ENCODE peak calls at places on chromosomes 12 and 14, in six cellular contexts. Q is left ventricle myocardium inferior; W is esophagus muscularis mucosa; B is HepG2; F is CD8-positive, alpha-beta T cell; T is neural progenitor cell. O is an unnamed sample. For H3K9me3, the result is how much of the 10 kb centered on the place peaks cover.

GRCh38 chr14:24556756-24557155 is 19.3 kb downstream of the CTSG start:
- DNase-seq in Q (no peak), W (no peak), B (no peak), F (no peak), T (no peak), O (no peak)

GRCh38 chr12:128091931-128092330 is 175.0 kb upstream of the TMEM132C start:
- DNase-seq in Q (no peak), W (no peak), B (no peak), F (no peak), T (no peak), O (no peak)

GRCh38 chr14:75439989-75440388 is 12.2 kb downstream of the JDP2 start:
- DNase-seq in Q (no peak), W (no peak), B (no peak), F (no peak), T (no peak), O (no peak)

GRCh38 chr12:62605972-62606371 is 139.3 kb downstream of the MON2 start:
- DNase-seq in Q (no peak), W (no peak), B (no peak), F (no peak), T (peak), O (no peak)

GRCh38 chr14:104113631-104114420 is 24.6 kb upstream of the KIF26A start:
- DNase-seq in Q (peak), W (no peak), B (no peak), F (no peak), T (no peak), O (no peak)

GRCh38 chr14:69342928-69343525 is 55.1 kb downstream of the ERH start:
- DNase-seq in Q (no peak), W (no peak), B (no peak), F (no peak), T (no peak), O (no peak)

GRCh38 chr14:21714318-21714929 is 40.8 kb upstream of the OR4E1 start:
- DNase-seq in Q (no peak), W (no peak), B (no peak), F (no peak), T (no peak), O (no peak)

GRCh38 chr12:108722992-108723766 is 8.1 kb downstream of the CORO1C start:
- DNase-seq in Q (no peak), W (no peak), B (no peak), F (no peak), T (no peak), O (no peak)

GRCh38 chr14:44812672-44813071 is 149.1 kb downstream of the KLHL28 start:
- DNase-seq in Q (no peak), W (no peak), B (no peak), F (no peak), T (no peak), O (no peak)

GRCh38 chr14:68619805-68620574 is 172.9 kb downstream of the ZFP36L1 start:
- DNase-seq in Q (peak), W (no peak), B (peak), F (no peak), T (no peak), O (no peak)

GRCh38 chr14:77040309-77040994 is 11.9 kb upstream of the IRF2BPL start:
- DNase-seq in Q (peak), W (peak), B (peak), F (peak), T (peak), O (peak)

GRCh38 chr14:34211732-34212131 is 250.3 kb downstream of the SPTSSA start:
- DNase-seq in Q (no peak), W (no peak), B (no peak), F (no peak), T (no peak), O (no peak)

GRCh38 chr12:104598342-104599271 is 141.9 kb downstream of the CHST11 start:
- DNase-seq in Q (peak), W (no peak), B (no peak), F (no peak), T (no peak), O (no peak)

GRCh38 chr12:32548691-32549412 is 130.2 kb upstream of the DNM1L start:
- DNase-seq in Q (no peak), W (no peak), B (no peak), F (no peak), T (no peak), O (peak)

GRCh38 chr12:29796823-29797263 is 13.1 kb upstream of the TMTC1 start:
- DNase-seq in Q (no peak), W (no peak), B (no peak), F (no peak), T (peak), O (no peak)

GRCh38 chr14:99239661-99240092 is 32.3 kb downstream of the BCL11B start:
- DNase-seq in Q (no peak), W (no peak), B (no peak), F (no peak), T (no peak), O (no peak)

GRCh38 chr14:101230851-101231550 is 327.5 kb upstream of the RTL1 start:
- DNase-seq in Q (no peak), W (no peak), B (no peak), F (no peak), T (no peak), O (no peak)

GRCh38 chr14:103732868-103733626 is 17.4 kb downstream of the ZFYVE21 start:
- DNase-seq in Q (no peak), W (no peak), B (no peak), F (no peak), T (no peak), O (no peak)

GRCh38 chr12:13033266-13033875 is 10.8 kb upstream of the FAM234B start:
- DNase-seq in Q (no peak), W (no peak), B (no peak), F (no peak), T (no peak), O (no peak)

GRCh38 chr12:13027032-13027431 is 17.1 kb upstream of the FAM234B start:
- DNase-seq in Q (no peak), W (no peak), B (no peak), F (no peak), T (no peak), O (no peak)

GRCh38 chr12:13027508-13027907 is 16.7 kb upstream of the FAM234B start:
- DNase-seq in Q (no peak), W (no peak), B (no peak), F (no peak), T (no peak), O (no peak)

GRCh38 chr12:13032164-13032563 is 12.0 kb upstream of the FAM234B start:
- DNase-seq in Q (no peak), W (no peak), B (no peak), F (no peak), T (no peak), O (no peak)

DNA sequence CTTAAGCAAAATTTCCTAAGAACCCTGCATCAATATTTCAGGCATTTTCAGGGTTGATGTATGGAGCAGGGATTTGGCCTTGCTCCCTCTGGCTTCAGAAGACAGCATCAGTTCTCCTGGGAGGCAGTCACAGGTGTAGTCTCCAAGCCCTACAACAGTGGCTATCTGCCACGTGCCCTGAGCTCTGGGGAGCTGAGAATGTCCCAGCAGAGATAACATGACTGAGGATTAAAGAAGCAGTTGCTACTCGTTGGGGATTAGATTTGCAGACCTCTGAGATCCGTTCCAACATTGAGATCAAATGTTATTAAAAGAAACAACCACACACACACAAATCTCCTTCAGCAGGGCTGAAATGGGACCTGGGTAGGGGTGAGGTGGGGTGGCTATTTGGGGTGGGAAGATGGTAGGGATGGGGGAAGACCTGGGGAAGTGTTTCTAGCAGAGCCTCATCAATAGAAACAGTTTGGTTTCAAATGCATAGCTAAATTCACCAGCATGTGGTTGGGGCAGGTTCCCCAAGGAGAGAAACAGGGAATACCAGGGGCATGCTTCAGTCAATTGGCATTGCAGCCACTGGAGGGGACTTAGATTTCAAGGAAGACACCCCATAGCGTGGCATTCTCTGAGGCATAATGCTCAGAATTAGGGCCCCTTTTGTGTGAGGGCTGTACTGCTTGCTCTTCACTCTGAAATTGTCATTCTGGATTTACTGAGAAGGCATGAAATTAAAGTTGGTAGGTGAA is 15.2 kb upstream of the FAM234B start:
- DNase-seq in Q (no peak), W (no peak), B (no peak), F (no peak), T (peak), O (no peak)
- TF ChIP-seq CTCF in Q (no peak), W (no peak), B (no peak), F (no peak), T (no peak), O (no peak)

DNA sequence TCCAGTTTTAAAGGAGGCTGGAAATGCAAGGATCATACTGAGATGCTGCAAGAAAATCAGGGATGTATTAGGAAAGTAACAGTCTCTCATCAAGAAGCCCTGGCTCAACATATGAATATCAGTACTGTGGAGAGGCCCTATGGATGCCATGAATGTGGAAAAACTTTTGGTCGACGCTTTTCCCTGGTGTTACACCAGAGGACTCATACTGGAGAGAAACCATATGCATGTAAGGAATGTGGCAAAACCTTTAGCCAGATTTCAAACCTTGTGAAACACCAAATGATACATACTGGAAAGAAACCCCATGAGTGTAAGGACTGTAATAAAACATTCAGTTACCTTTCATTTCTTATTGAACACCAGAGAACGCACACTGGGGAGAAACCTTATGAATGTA is 24.5 kb downstream of the ZNF891 start:
- DNase-seq in Q (no peak), W (no peak), B (no peak), F (no peak), T (no peak), O (no peak)
- H3K9me3 ChIP-seq in Q (half or more), W (half or more), B (half or more), F (half or more), T (half or more), O (half or more)

DNA sequence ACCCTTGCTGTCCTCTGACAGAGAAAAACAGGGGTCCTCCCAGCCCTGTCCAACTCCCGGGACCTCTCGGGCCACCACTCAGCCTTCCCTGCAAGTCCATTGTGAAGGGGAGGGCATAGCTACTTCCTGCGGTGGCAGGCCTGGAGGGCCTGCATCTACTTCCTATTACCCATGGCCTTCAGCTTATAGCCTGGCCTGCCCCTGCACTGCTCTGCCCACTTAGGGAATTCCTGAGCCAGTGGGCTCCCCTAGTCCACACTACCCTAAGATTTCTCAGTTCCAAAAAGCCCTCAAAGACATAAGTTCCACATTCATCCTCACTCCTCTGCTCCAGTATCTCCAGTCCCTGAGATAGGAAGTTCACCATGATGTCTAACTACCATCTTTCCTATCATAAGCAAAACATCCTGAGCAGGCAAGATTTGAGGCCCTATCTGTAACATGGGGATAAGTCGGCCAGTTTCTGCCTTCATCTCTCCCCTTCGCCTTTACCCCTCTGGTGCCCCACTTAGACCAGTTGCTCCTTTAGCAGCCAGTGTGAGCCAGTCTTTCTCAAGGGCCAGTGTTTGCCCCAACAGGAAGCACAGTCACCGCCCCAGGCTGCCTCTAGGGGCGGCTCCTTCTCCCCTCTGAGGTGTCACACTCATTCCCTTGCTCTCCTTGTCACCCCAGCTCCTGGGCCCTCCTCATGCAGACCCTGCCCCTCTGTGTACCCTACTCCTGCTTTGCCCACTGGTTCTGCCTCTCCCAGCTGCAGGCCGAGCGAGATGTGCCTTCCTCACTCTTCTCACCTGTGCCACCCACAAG is 10.9 kb downstream of the HDAC7 start:
- DNase-seq in Q (no peak), W (no peak), B (no peak), F (peak), T (peak), O (no peak)
- TF ChIP-seq CTCF in Q (no peak), W (no peak), B (no peak), F (no peak), T (peak), O (no peak)

DNA sequence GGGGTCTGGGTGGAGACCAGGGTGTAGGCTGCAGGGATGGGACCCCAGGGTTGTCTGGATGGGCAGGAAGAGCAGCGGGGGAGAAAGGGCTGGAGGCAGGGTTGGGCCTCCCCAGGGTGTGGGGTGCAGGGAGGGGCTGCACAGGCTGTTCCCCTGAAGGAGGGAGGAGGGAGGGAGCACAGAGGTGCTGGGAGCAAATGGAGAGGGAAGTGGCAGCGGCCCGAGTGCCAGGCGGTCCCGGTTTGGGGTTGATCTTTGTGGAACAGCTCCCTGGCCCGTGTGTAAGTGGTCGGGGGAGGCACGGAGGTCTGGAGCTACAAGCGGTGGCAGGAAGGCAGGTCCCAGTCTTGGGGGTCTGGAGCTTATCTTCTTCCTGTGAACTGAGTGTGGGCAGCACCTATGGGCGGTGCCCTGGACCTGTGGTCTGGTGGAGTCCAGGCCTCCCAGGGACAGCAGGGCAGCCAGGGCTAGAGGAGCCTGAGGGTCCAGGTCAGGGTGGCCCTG is 391.6 kb downstream of the TMEM121 start:
- DNase-seq in Q (peak), W (no peak), B (no peak), F (no peak), T (no peak), O (no peak)
- H3K9me3 ChIP-seq in Q (under half), W (under half), B (under half), F (under half), T (under half), O (under half)

DNA sequence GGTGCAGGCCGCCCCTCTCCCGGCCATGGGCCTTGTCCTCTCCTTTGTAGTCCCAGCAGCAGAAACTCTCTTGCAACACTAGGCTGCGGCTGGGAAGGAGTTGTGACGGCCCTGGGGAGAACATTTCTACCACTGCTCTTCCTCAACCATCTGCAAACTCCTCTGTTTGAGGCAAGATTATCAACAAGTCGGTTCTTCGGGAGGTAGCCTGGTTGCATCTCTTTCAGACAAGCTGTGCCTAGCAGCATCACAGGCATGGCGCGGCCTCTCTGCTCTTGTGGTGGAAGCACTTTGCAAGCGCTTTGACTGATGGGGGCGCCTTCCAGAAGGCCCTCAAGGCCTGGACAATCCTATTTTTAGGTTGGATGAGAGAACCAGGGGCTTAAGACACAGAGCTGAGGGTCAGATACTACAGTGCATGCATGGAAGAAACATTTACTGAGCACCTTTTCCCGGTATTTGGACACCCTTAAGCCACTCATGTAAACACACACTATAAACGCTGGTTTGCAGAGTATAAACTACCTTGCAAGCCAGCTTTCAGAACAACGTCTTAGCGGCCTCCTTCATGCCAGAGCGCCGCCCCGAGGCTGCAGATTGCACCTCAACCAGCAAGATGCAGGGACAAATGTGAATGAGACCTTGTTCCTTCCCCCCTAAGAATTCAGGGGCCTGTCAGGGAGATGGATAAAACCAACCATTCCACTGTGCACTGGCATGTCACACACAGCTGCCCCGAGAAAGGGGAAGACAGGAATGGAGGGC is 1.3 kb upstream of the PRIMA1 start:
- DNase-seq in Q (no peak), W (no peak), B (no peak), F (no peak), T (peak), O (no peak)
- TF ChIP-seq CTCF in Q (no peak), W (no peak), B (peak), F (no peak), T (peak), O (no peak)

DNA sequence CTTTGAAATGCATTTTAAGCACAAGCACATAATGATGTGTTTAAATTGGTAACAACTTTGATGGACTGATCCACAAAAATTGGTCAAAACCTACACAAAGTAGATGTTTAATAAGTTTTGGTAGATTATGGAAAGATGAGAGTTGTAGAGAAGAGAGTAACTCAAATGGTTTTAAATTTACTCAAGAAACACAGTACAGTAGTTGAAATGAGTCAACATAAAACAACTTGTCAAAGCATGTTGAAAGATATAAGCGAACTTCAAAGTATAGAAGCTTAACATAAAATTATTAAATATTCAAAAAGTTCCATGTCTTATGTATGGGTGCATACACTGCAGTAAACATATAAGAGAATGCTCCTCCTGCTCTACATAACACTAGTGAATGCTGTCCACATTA is 49.4 kb downstream of the KITLG start:
- DNase-seq in Q (no peak), W (no peak), B (no peak), F (no peak), T (no peak), O (no peak)
- H3K9me3 ChIP-seq in Q (under half), W (under half), B (under half), F (under half), T (under half), O (under half)

GRCh38 chr14:54555651-54556050 is 11.3 kb upstream of the SAMD4A start:
- DNase-seq in Q (no peak), W (no peak), B (no peak), F (no peak), T (no peak), O (no peak)
- TF ChIP-seq CTCF in Q (peak), W (no peak), B (peak), F (no peak), T (peak), O (no peak)

GRCh38 chr12:132941336-132941954 is 14.7 kb downstream of the ZNF605 start:
- DNase-seq in Q (no peak), W (no peak), B (no peak), F (no peak), T (no peak), O (no peak)
- H3K9me3 ChIP-seq in Q (half or more), W (under half), B (half or more), F (under half), T (under half), O (half or more)

GRCh38 chr12:33670284-33670683 is 230.7 kb upstream of the SYT10 start:
- DNase-seq in Q (no peak), W (no peak), B (no peak), F (no peak), T (no peak), O (no peak)
- TF ChIP-seq CTCF in Q (no peak), W (no peak), B (no peak), F (no peak), T (no peak), O (no peak)

O was measured in thoracic aorta.